ENCODE peak calls at places on chromosome 14, in nine cellular contexts. J, I, S, X, H, V, W, C and R are unnamed samples.

GRCh38 chr14:22276913-22277816 is 311.9 kb downstream of the DAD1 start:
- DNase-seq in I (peak; percentile 21), V (no peak), H (no peak), X (no peak), C (peak; percentile 35), W (peak; percentile 38), S (no peak), J (peak; percentile 25), R (no peak)

GRCh38 chr14:22994762-22995275 is 12.5 kb upstream of the AJUBA start:
- DNase-seq in J (peak; percentile 40), X (no peak), W (peak; percentile 66), S (no peak), V (no peak), H (no peak), C (peak; percentile 48), I (peak; percentile 50), R (no peak)

GRCh38 chr14:40371011-40371410 is 938.8 kb upstream of the FBXO33 start:
- DNase-seq in J (no peak), W (no peak), H (no peak), X (no peak), S (no peak), V (no peak), I (no peak), C (no peak), R (no peak)

GRCh38 chr14:78245238-78245637 is 75.1 kb downstream of the NRXN3 start:
- DNase-seq in H (no peak), X (no peak), C (no peak), V (no peak), W (no peak), I (no peak), S (no peak), J (no peak), R (no peak)

GRCh38 chr14:34699873-34700621 is 14.3 kb downstream of the CFL2 start:
- DNase-seq in I (no peak), W (peak; percentile 84), X (no peak), H (no peak), J (peak; percentile 90), S (no peak), C (peak; percentile 93), V (no peak), R (no peak)

GRCh38 chr14:105168979-105169507 is 467 bp upstream of the JAG2 start:
- DNase-seq in W (no peak), H (no peak), I (peak; percentile 71), J (peak; percentile 68), V (peak; percentile 57), X (no peak), C (no peak), S (no peak), R (no peak)

GRCh38 chr14:100894416-100894815 is 9.1 kb downstream of the RTL1 start:
- DNase-seq in C (no peak), W (no peak), V (no peak), X (no peak), S (no peak), H (no peak), J (no peak), I (no peak), R (no peak)

GRCh38 chr14:32457213-32457920 is 128.3 kb downstream of the AKAP6 start:
- DNase-seq in H (no peak), C (peak; percentile 84), X (no peak), J (no peak), V (no peak), I (no peak), S (no peak), W (peak; percentile 79), R (no peak)

GRCh38 chr14:101188571-101188915 is 285.0 kb upstream of the RTL1 start:
- DNase-seq in C (no peak), I (no peak), X (no peak), S (no peak), J (no peak), W (no peak), H (no peak), V (no peak), R (no peak)

GRCh38 chr14:81519200-81519998 is 14.3 kb downstream of the SEL1L start:
- DNase-seq in W (peak; percentile 54), I (no peak), J (no peak), C (no peak), H (no peak), S (no peak), X (no peak), V (no peak), R (no peak)

GRCh38 chr14:91399868-91400640 is 17.6 kb downstream of the CCDC88C start:
- DNase-seq in H (no peak), I (no peak), X (no peak), S (no peak), W (no peak), J (no peak), C (no peak), V (no peak), R (no peak)

GRCh38 chr14:93096923-93097322 is 18.8 kb downstream of the ITPK1 start:
- DNase-seq in V (no peak), H (no peak), J (no peak), S (no peak), C (no peak), I (no peak), W (no peak), X (no peak), R (no peak)

GRCh38 chr14:54786816-54787215 is 115.8 kb downstream of the GCH1 start:
- DNase-seq in H (no peak), W (no peak), X (no peak), J (no peak), C (no peak), I (no peak), S (no peak), V (no peak), R (no peak)

GRCh38 chr14:37061697-37062096 is 110.7 kb downstream of the SLC25A21 start:
- DNase-seq in W (no peak), J (no peak), C (no peak), I (no peak), H (no peak), X (no peak), V (no peak), S (no peak), R (no peak)

GRCh38 chr14:31205681-31206535 is 1.7 kb downstream of the HECTD1 start:
- DNase-seq in V (no peak), J (peak; percentile 40), H (no peak), W (peak; percentile 72), C (peak; percentile 88), I (peak; percentile 17), X (no peak), S (no peak), R (no peak)

GRCh38 chr14:94775082-94775874 is 5.4 kb upstream of the GSC start:
- DNase-seq in C (no peak), I (no peak), S (no peak), X (no peak), W (peak; percentile 3), H (no peak), V (no peak), J (no peak), R (no peak)

GRCh38 chr14:64040044-64040443 is 187.2 kb downstream of the SYNE2 start:
- DNase-seq in I (no peak), W (peak; percentile 35), S (no peak), V (no peak), C (peak; percentile 44), H (no peak), X (no peak), J (peak; percentile 13), R (no peak)

GRCh38 chr14:56752428-56752827 is 57.9 kb downstream of the OTX2 start:
- DNase-seq in J (no peak), X (no peak), S (no peak), I (no peak), V (no peak), W (no peak), H (no peak), C (no peak), R (no peak)

GRCh38 chr14:103543140-103543539 is 14.1 kb downstream of the TRMT61A start:
- DNase-seq in J (no peak), X (no peak), S (no peak), C (no peak), W (no peak), V (no peak), H (no peak), I (no peak), R (no peak)

GRCh38 chr14:32014498-32014897 is 62.6 kb upstream of the ARHGAP5 start:
- DNase-seq in V (no peak), H (no peak), J (no peak), X (no peak), I (no peak), C (no peak), S (no peak), W (no peak), R (no peak)

GRCh38 chr14:59583755-59584154 is 7.1 kb upstream of the CCDC175 start:
- DNase-seq in X (no peak), H (no peak), C (peak; percentile 47), S (no peak), V (no peak), W (peak; percentile 39), J (peak; percentile 8), I (peak; percentile 33), R (no peak)

GRCh38 chr14:36317650-36318049 is 2.8 kb downstream of the MBIP start:
- DNase-seq in I (no peak), C (peak; percentile 11), W (no peak), V (no peak), X (no peak), S (no peak), J (no peak), H (no peak), R (no peak)

GRCh38 chr14:91708795-91709194 is 23.1 kb downstream of the CATSPERB start:
- DNase-seq in X (no peak), J (no peak), S (no peak), C (no peak), V (no peak), H (no peak), I (no peak), W (no peak), R (no peak)

GRCh38 chr14:21025374-21026151 is 702 bp upstream of the NDRG2 start:
- DNase-seq in I (no peak), W (no peak), V (peak; percentile 31), S (no peak), C (no peak), H (no peak), X (peak; percentile 76), J (no peak), R (no peak)

GRCh38 chr14:48857366-48857765 is 728.8 kb downstream of the RPS29 start:
- DNase-seq in J (no peak), X (no peak), H (no peak), S (no peak), C (no peak), W (no peak), V (no peak), I (no peak), R (no peak)

GRCh38 chr14:92409069-92409468 is 86.1 kb downstream of the SLC24A4 start:
- DNase-seq in V (no peak), J (no peak), S (no peak), W (peak; percentile 88), X (no peak), C (no peak), H (no peak), I (no peak), R (no peak)

GRCh38 chr14:54664961-54665360 is 98.0 kb downstream of the SAMD4A start:
- DNase-seq in I (no peak), H (no peak), W (no peak), C (no peak), J (no peak), X (no peak), V (no peak), S (no peak), R (no peak)

GRCh38 chr14:91229743-91230200 is 14.7 kb downstream of the GPR68 start:
- DNase-seq in S (no peak), H (no peak), V (no peak), W (peak; percentile 14), I (no peak), J (no peak), X (no peak), C (peak; percentile 61), R (no peak)

GRCh38 chr14:76770521-76771431 is 9.5 kb downstream of the VASH1 start:
- DNase-seq in C (no peak), H (no peak), I (no peak), V (no peak), X (no peak), W (no peak), S (no peak), J (no peak), R (no peak)

GRCh38 chr14:61654026-61654425 is 41.3 kb upstream of the HIF1A start:
- DNase-seq in H (no peak), C (no peak), X (no peak), W (no peak), J (no peak), I (no peak), V (no peak), S (no peak), R (no peak)

GRCh38 chr14:71932229-71932951 is at the start of gene RGS6:
- DNase-seq in C (no peak), J (peak; percentile 40), I (peak; percentile 69), X (no peak), H (no peak), W (peak; percentile 6), S (no peak), V (peak; percentile 50), R (no peak)